ENCODE peak calls at places on chromosomes 3 and 15, in four cellular contexts. X, B, E and R are unnamed samples.

GRCh38 chr3:69008980-69009379 is 4.5 kb downstream of the EOGT start:
- DNase-seq in X (no peak), B (peak), E (no peak), R (no peak)

GRCh38 chr3:37712918-37713819 is 148.5 kb upstream of the CTDSPL start:
- DNase-seq in X (no peak), B (no peak), E (no peak), R (no peak)

GRCh38 chr3:175914785-175915184 is 1055.7 kb downstream of the NAALADL2 start:
- DNase-seq in X (no peak), B (no peak), E (no peak), R (no peak)

GRCh38 chr15:42107483-42107882 is 13.1 kb upstream of the PLA2G4D start:
- DNase-seq in X (no peak), B (no peak), E (no peak), R (no peak)

GRCh38 chr15:77709135-77709886 is 76.6 kb upstream of the LINGO1 start:
- DNase-seq in X (no peak), B (no peak), E (no peak), R (peak)

GRCh38 chr3:50272911-50273688 is 4.2 kb downstream of the SEMA3B start:
- DNase-seq in X (peak), B (peak), E (no peak), R (peak)

GRCh38 chr3:126816956-126817777 is 113.1 kb downstream of the CHCHD6 start:
- DNase-seq in X (no peak), B (peak), E (no peak), R (no peak)

GRCh38 chr3:180267202-180267843 is 230.6 kb upstream of the PEX5L start:
- DNase-seq in X (peak), B (no peak), E (no peak), R (no peak)

GRCh38 chr3:181851063-181851462 is 139.3 kb downstream of the SOX2 start:
- DNase-seq in X (no peak), B (no peak), E (no peak), R (no peak)

GRCh38 chr15:41513282-41514227 is at the start of gene LTK:
- DNase-seq in X (no peak), B (no peak), E (peak), R (peak)

GRCh38 chr3:171564723-171565122 is 104.5 kb upstream of the TNIK start:
- DNase-seq in X (no peak), B (no peak), E (no peak), R (no peak)

GRCh38 chr3:187076297-187076696 is 63.0 kb downstream of the RPL39L start:
- DNase-seq in X (no peak), B (no peak), E (no peak), R (no peak)

GRCh38 chr3:129239992-129240391 is 9.4 kb upstream of the COPG1 start:
- DNase-seq in X (no peak), B (peak), E (no peak), R (no peak)

GRCh38 chr3:79767194-79767952 is 425 bp downstream of the ROBO1 start:
- DNase-seq in X (no peak), B (no peak), E (no peak), R (no peak)

GRCh38 chr15:77840962-77841361 is 208.2 kb upstream of the LINGO1 start:
- DNase-seq in X (no peak), B (no peak), E (no peak), R (no peak)

GRCh38 chr15:69253156-69253555 is 45.6 kb upstream of the PAQR5 start:
- DNase-seq in X (no peak), B (no peak), E (peak), R (peak)

GRCh38 chr3:27253831-27254230 is 115.4 kb downstream of the NEK10 start:
- DNase-seq in X (peak), B (peak), E (peak), R (no peak)

GRCh38 chr3:127717357-127718243 is 44.8 kb downstream of the ABTB1 start:
- DNase-seq in X (no peak), B (no peak), E (no peak), R (no peak)

GRCh38 chr15:59549826-59550225 is 61.8 kb upstream of the GCNT3 start:
- DNase-seq in X (no peak), B (no peak), E (no peak), R (no peak)

GRCh38 chr15:77017091-77017660 is 22.2 kb downstream of the PSTPIP1 start:
- DNase-seq in X (no peak), B (no peak), E (no peak), R (no peak)

GRCh38 chr3:118126751-118127150 is 907.9 kb downstream of the IGSF11 start:
- DNase-seq in X (no peak), B (no peak), E (no peak), R (no peak)

GRCh38 chr3:98972720-98973119 is 71.2 kb upstream of the DCBLD2 start:
- DNase-seq in X (no peak), B (no peak), E (no peak), R (peak)

GRCh38 chr15:63200464-63201242 is 11.2 kb downstream of the RAB8B start:
- DNase-seq in X (no peak), B (no peak), E (no peak), R (no peak)

GRCh38 chr3:58005662-58006061 is 2.6 kb upstream of the FLNB start:
- DNase-seq in X (no peak), B (no peak), E (no peak), R (no peak)

GRCh38 chr15:76060098-76060989 is 559 bp downstream of the TMEM266 start:
- DNase-seq in X (peak), B (no peak), E (no peak), R (no peak)

GRCh38 chr3:20417390-20417789 is 231.4 kb upstream of the SGO1 start:
- DNase-seq in X (no peak), B (no peak), E (no peak), R (no peak)

GRCh38 chr3:150132101-150132749 is 161.5 kb upstream of the PFN2 start:
- DNase-seq in X (no peak), B (no peak), E (no peak), R (no peak)

GRCh38 chr3:127817331-127817821 is 4.9 kb downstream of the MGLL start:
- DNase-seq in X (no peak), B (no peak), E (peak), R (no peak)

GRCh38 chr15:39242345-39242744 is 338.5 kb upstream of the THBS1 start:
- DNase-seq in X (no peak), B (no peak), E (no peak), R (no peak)

GRCh38 chr3:155185623-155186022 is 105.5 kb downstream of the MME start:
- DNase-seq in X (no peak), B (peak), E (no peak), R (no peak)

GRCh38 chr3:49867871-49868321 is 1.8 kb downstream of the CAMKV start:
- DNase-seq in X (no peak), B (peak), E (no peak), R (peak)

GRCh38 chr15:89406756-89407650 is 72.4 kb upstream of the POLG start:
- DNase-seq in X (no peak), B (no peak), E (no peak), R (no peak)

GRCh38 chr15:52257734-52258062 is 37.9 kb downstream of the MYO5C start:
- DNase-seq in X (no peak), B (no peak), E (no peak), R (no peak)

GRCh38 chr15:95812491-95812890 is 518.0 kb upstream of the NR2F2 start:
- DNase-seq in X (no peak), B (no peak), E (no peak), R (no peak)

GRCh38 chr3:114855839-114856238 is 291.2 kb downstream of the ZBTB20 start:
- DNase-seq in X (no peak), B (no peak), E (no peak), R (no peak)

GRCh38 chr3:116302087-116302747 is 143.1 kb downstream of the LSAMP start:
- DNase-seq in X (no peak), B (no peak), E (no peak), R (no peak)

GRCh38 chr3:158539414-158540014 is 31.5 kb upstream of the MLF1 start:
- DNase-seq in X (no peak), B (peak), E (peak), R (peak)
- TF ChIP-seq YY1 in X (peak), B (no peak), E (no peak), R (no peak)

GRCh38 chr3:113065336-113065735 is 74.6 kb downstream of the GTPBP8 start:
- DNase-seq in X (no peak), B (no peak), E (no peak), R (no peak)

GRCh38 chr3:113070226-113071220 is 79.7 kb downstream of the GTPBP8 start:
- DNase-seq in X (no peak), B (no peak), E (no peak), R (no peak)
- TF ChIP-seq YY1 in X (no peak), B (no peak), E (no peak), R (no peak)

GRCh38 chr3:17154221-17154620 is 269.5 kb downstream of the PLCL2 start:
- DNase-seq in X (no peak), B (no peak), E (no peak), R (no peak)

GRCh38 chr3:17155951-17156350 is 271.2 kb downstream of the PLCL2 start:
- DNase-seq in X (no peak), B (no peak), E (no peak), R (no peak)

GRCh38 chr3:17156864-17157263 is 272.1 kb downstream of the PLCL2 start:
- DNase-seq in X (no peak), B (no peak), E (no peak), R (no peak)

GRCh38 chr3:17153209-17153608 is 268.5 kb downstream of the PLCL2 start:
- DNase-seq in X (no peak), B (no peak), E (no peak), R (no peak)

GRCh38 chr3:17154941-17155340 is 270.2 kb downstream of the PLCL2 start:
- DNase-seq in X (no peak), B (no peak), E (no peak), R (no peak)
- TF ChIP-seq YY1 in X (no peak), B (no peak), E (no peak), R (no peak)

GRCh38 chr15:74835312-74835823 is 7.6 kb downstream of the ULK3 start:
- DNase-seq in X (no peak), B (peak), E (peak), R (peak)
- TF ChIP-seq YY1 in X (no peak), B (no peak), E (no peak), R (no peak)

GRCh38 chr3:9769012-9769411 is 735 bp downstream of the CAMK1 start:
- DNase-seq in X (no peak), B (no peak), E (no peak), R (no peak)

GRCh38 chr3:9769426-9770275 is at the start of gene CAMK1:
- DNase-seq in X (no peak), B (no peak), E (no peak), R (peak)

GRCh38 chr3:9767418-9767817 is 2.3 kb downstream of the CAMK1 start:
- DNase-seq in X (no peak), B (no peak), E (no peak), R (no peak)

GRCh38 chr3:9768376-9768775 is 1.4 kb downstream of the CAMK1 start:
- DNase-seq in X (no peak), B (no peak), E (no peak), R (no peak)

DNA sequence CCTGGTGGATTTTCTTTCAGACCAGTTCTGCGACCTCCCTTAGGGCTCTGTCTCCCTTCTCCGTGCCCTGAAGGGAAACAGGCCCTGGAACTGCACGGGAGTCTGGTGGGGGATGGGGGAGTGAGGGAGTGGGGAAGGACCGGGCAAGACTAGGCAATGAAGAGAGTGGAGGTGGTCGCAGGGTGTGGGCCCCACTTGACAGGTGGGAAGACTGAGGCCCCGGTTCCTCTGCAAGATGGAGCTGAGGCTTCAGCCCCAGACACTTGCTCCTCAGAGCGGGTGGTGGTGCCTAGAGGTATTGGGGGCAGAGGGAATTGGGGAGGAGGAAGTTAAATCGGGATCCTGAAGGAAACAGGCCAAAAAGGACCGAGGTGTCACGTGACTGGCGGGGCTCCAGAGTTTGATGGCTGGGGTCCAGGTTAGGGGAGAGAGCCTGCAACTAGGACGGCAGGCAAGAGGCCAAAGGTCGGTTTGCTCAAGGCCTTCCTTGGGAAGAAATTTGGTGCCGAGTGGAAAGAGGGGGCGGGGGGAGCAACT is 597 bp upstream of the CAMK1 start:
- DNase-seq in X (no peak), B (no peak), E (no peak), R (no peak)
- TF ChIP-seq YY1 in X (no peak), B (no peak), E (no peak), R (no peak)

DNA sequence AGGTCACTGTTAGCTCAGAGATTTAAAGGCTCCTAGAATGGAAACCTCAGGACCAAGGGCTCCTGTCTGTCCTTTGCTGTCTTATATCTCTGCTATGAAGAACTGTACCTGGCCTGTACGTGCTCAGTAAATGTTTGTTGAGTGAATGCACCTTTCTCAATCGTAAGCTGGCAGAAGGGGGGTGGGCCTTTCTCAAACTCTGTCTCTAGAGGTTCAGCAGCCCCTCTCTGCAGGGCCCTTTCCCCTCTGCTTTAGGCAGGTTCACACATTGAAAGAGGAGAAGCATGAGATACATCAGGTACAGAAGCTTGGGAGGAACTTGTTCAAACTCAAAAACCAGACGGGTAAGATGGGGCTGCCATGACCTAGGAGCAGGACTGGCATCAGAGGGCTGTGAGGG is 155.6 kb downstream of the GOLGA6L4 start:
- DNase-seq in X (no peak), B (no peak), E (no peak), R (no peak)
- TF ChIP-seq YY1 in X (no peak), B (no peak), E (no peak), R (no peak)

GRCh38 chr3:107193114-107193513 is 184.1 kb upstream of the CCDC54 start:
- DNase-seq in X (no peak), B (no peak), E (no peak), R (no peak)
- TF ChIP-seq YY1 in X (no peak), B (no peak), E (no peak), R (no peak)

DNA sequence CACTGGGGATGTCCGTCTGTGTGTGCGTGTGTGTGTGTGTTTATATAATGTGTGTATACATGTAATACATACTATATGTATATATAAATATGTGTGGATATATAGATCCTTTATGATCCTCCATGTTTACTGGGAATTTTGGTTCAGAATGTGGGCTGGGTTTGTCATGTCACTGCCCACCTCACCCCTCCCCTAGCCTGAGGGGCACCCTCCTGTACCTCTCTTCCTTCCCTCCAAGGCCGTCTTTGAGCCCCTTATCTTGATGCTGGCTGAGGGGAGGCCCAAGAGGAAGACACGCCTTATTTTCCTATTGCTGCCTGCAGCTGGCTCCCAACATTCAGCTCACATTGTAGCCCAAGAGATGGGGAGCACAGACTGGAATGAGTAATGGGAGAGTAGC is 2.3 kb downstream of the TMEM43 start:
- DNase-seq in X (no peak), B (no peak), E (no peak), R (no peak)
- TF ChIP-seq YY1 in X (no peak), B (no peak), E (no peak), R (no peak)